ENCODE peak calls at places on chromosomes 2 and 18, in four cellular contexts. One of them, this sample, is unnamed.
A peak's percentile ranks its signal among the peaks of the same experiment; 100 is the strongest.

GRCh38 chr2:2640818-2641217 is 309.7 kb upstream of the MYT1L start:
- DNase-seq in body of pancreas: no peak
- DNase-seq in left lung: no peak
- DNase-seq in HepG2: no peak
- DNase-seq in this sample: no peak

GRCh38 chr2:152120430-152120829 is 21.6 kb upstream of the CACNB4 start:
- DNase-seq in body of pancreas: no peak
- DNase-seq in left lung: no peak
- DNase-seq in HepG2: no peak
- DNase-seq in this sample: no peak

GRCh38 chr2:155368934-155369333 is 670.4 kb downstream of the KCNJ3 start:
- DNase-seq in body of pancreas: no peak
- DNase-seq in left lung: no peak
- DNase-seq in HepG2: peak; percentile 12
- DNase-seq in this sample: no peak

GRCh38 chr2:113284481-113284880 is 5.8 kb upstream of the PAX8 start:
- DNase-seq in body of pancreas: no peak
- DNase-seq in left lung: no peak
- DNase-seq in HepG2: no peak
- DNase-seq in this sample: no peak

GRCh38 chr2:173555833-173556232 is 201.2 kb downstream of the CDCA7 start:
- DNase-seq in body of pancreas: no peak
- DNase-seq in left lung: no peak
- DNase-seq in HepG2: no peak
- DNase-seq in this sample: no peak

GRCh38 chr2:137705296-137705695 is 259.0 kb upstream of the HNMT start:
- DNase-seq in body of pancreas: no peak
- DNase-seq in left lung: no peak
- DNase-seq in HepG2: no peak
- DNase-seq in this sample: no peak

GRCh38 chr2:225104321-225104720 is 62.1 kb upstream of the DOCK10 start:
- DNase-seq in body of pancreas: no peak
- DNase-seq in left lung: no peak
- DNase-seq in HepG2: no peak
- DNase-seq in this sample: no peak

GRCh38 chr2:48248251-48248933 is 281.6 kb upstream of the STON1 start:
- DNase-seq in body of pancreas: no peak
- DNase-seq in left lung: no peak
- DNase-seq in HepG2: peak; percentile 77
- DNase-seq in this sample: no peak

GRCh38 chr2:44275915-44276279 is 617 bp downstream of the SLC3A1 start:
- DNase-seq in body of pancreas: no peak
- DNase-seq in left lung: no peak
- DNase-seq in HepG2: no peak
- DNase-seq in this sample: no peak

GRCh38 chr18:55235094-55235461 is 275.8 kb upstream of the CCDC68 start:
- DNase-seq in body of pancreas: no peak
- DNase-seq in left lung: no peak
- DNase-seq in HepG2: no peak
- DNase-seq in this sample: no peak

GRCh38 chr2:237886702-237887481 is 27.5 kb downstream of the RAMP1 start:
- DNase-seq in body of pancreas: peak; percentile 37
- DNase-seq in left lung: peak; percentile 33
- DNase-seq in HepG2: no peak
- DNase-seq in this sample: no peak

GRCh38 chr2:29106241-29106640 is 9.0 kb upstream of the CLIP4 start:
- DNase-seq in body of pancreas: no peak
- DNase-seq in left lung: no peak
- DNase-seq in HepG2: no peak
- DNase-seq in this sample: no peak

GRCh38 chr2:105644174-105644980 is 100.3 kb upstream of the NCK2 start:
- DNase-seq in body of pancreas: no peak
- DNase-seq in left lung: no peak
- DNase-seq in HepG2: peak; percentile 41
- DNase-seq in this sample: no peak

GRCh38 chr2:85743304-85743978 is 10.3 kb upstream of the ATOH8 start:
- DNase-seq in body of pancreas: no peak
- DNase-seq in left lung: no peak
- DNase-seq in HepG2: no peak
- DNase-seq in this sample: peak; percentile 25

GRCh38 chr2:207772081-207772843 is 2.6 kb upstream of the FZD5 start:
- DNase-seq in body of pancreas: no peak
- DNase-seq in left lung: no peak
- DNase-seq in HepG2: no peak
- DNase-seq in this sample: no peak

GRCh38 chr2:84781942-84782716 is 98.8 kb downstream of the TRABD2A start:
- DNase-seq in body of pancreas: no peak
- DNase-seq in left lung: peak; percentile 38
- DNase-seq in HepG2: no peak
- DNase-seq in this sample: no peak

GRCh38 chr18:5987217-5987616 is 91.9 kb upstream of the TMEM200C start:
- DNase-seq in body of pancreas: no peak
- DNase-seq in left lung: no peak
- DNase-seq in HepG2: no peak
- DNase-seq in this sample: no peak

GRCh38 chr2:150107816-150108215 is 379.7 kb downstream of the RND3 start:
- DNase-seq in body of pancreas: no peak
- DNase-seq in left lung: no peak
- DNase-seq in HepG2: no peak
- DNase-seq in this sample: no peak

GRCh38 chr2:108605947-108606346 is 71.7 kb downstream of the LIMS1 start:
- DNase-seq in body of pancreas: no peak
- DNase-seq in left lung: no peak
- DNase-seq in HepG2: no peak
- DNase-seq in this sample: no peak

GRCh38 chr2:200498316-200498715 is 11.6 kb downstream of the KCTD18 start:
- DNase-seq in body of pancreas: no peak
- DNase-seq in left lung: no peak
- DNase-seq in HepG2: no peak
- DNase-seq in this sample: no peak

GRCh38 chr18:70195852-70196434 is 9.5 kb downstream of the RTTN start:
- DNase-seq in body of pancreas: no peak
- DNase-seq in left lung: no peak
- DNase-seq in HepG2: peak; percentile 35
- DNase-seq in this sample: no peak

GRCh38 chr2:37670378-37671012 is 947 bp downstream of the CDC42EP3 start:
- DNase-seq in body of pancreas: no peak
- DNase-seq in left lung: no peak
- DNase-seq in HepG2: no peak
- DNase-seq in this sample: no peak
- H3K4me1 ChIP-seq in body of pancreas: peaks cover 28% of the 10 kb centered on the region
- H3K4me1 ChIP-seq in left lung: peaks cover 19% of the 10 kb centered on the region
- H3K4me1 ChIP-seq in HepG2: peaks cover 15% of the 10 kb centered on the region
- H3K4me1 ChIP-seq in this sample: peaks cover 11% of the 10 kb centered on the region

DNA sequence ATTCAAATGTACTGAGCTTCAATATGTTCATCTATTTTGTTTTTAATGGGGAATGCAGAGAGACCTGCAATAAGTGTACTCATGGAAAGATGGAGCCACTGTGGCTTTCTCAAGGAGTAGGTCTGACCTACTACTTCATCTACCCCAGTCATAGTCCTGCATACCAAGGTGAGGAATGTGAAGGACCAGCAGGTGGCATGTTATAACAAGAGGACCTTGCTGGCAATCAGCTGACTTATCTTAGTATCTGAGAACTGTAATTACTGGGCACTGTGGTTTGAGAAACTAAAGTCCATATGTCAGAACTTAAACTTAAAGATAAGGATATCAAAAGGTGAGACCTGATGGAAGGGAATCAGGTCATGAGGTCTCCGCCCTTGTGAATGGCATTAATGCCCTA is 1104.2 kb downstream of the BCL11A start:
- DNase-seq in body of pancreas: peak; percentile 32
- DNase-seq in left lung: no peak
- DNase-seq in HepG2: no peak
- DNase-seq in this sample: no peak
- TF ChIP-seq CTCF in body of pancreas: peak; percentile 10
- TF ChIP-seq CTCF in left lung: no peak
- TF ChIP-seq CTCF in HepG2: peak; percentile 14
- TF ChIP-seq CTCF in this sample: peak; percentile 33

GRCh38 chr2:8538951-8539621 is 142.8 kb upstream of the ID2 start:
- DNase-seq in body of pancreas: no peak
- DNase-seq in left lung: no peak
- DNase-seq in HepG2: no peak
- DNase-seq in this sample: peak; percentile 19
- H3K27ac ChIP-seq in body of pancreas: peak overlapping the region; percentile 74
- H3K27ac ChIP-seq in left lung: peak overlapping the region; percentile 67
- H3K27ac ChIP-seq in HepG2: no peak overlapping the region
- H3K27ac ChIP-seq in this sample: no peak overlapping the region

GRCh38 chr2:172397136-172397825 is 30.1 kb upstream of the ITGA6 start:
- DNase-seq in body of pancreas: no peak
- DNase-seq in left lung: peak; percentile 53
- DNase-seq in HepG2: no peak
- DNase-seq in this sample: no peak
- H3K4me1 ChIP-seq in body of pancreas: peaks cover 4% of the 10 kb centered on the region
- H3K4me1 ChIP-seq in left lung: no peaks in the 10 kb centered on the region
- H3K4me1 ChIP-seq in HepG2: peaks cover 13% of the 10 kb centered on the region
- H3K4me1 ChIP-seq in this sample: no peaks in the 10 kb centered on the region

This sample was measured in RWPE2.